ENCODE peak calls at places on chromosomes 12 and 14, in four cellular contexts. O is heart left ventricle, U is lower leg skin, T is cardiac fibroblast. H is an unnamed sample.

GRCh38 chr12:120766569-120766965 is 40.9 kb downstream of the ACADS start:
- DNase-seq in O (no peak), U (no peak), T (no peak), H (no peak)

GRCh38 chr14:58947816-58948440 is 240.5 kb upstream of the DAAM1 start:
- DNase-seq in O (no peak), U (no peak), T (peak; percentile 9), H (no peak)

GRCh38 chr14:34857689-34858449 is 17.3 kb downstream of the BAZ1A start:
- DNase-seq in O (no peak), U (no peak), T (no peak), H (no peak)

GRCh38 chr12:22287776-22288621 is 46.5 kb downstream of the ST8SIA1 start:
- DNase-seq in O (no peak), U (no peak), T (peak; percentile 57), H (no peak)

GRCh38 chr12:79454338-79454777 is 236.4 kb downstream of the PAWR start:
- DNase-seq in O (no peak), U (no peak), T (peak; percentile 36), H (no peak)

GRCh38 chr12:106179086-106179485 is 40.3 kb upstream of the NUAK1 start:
- DNase-seq in O (peak; percentile 49), U (no peak), T (no peak), H (no peak)

GRCh38 chr14:103693514-103693913 is 21.7 kb downstream of the XRCC3 start:
- DNase-seq in O (no peak), U (peak; percentile 88), T (no peak), H (peak; percentile 67)

GRCh38 chr14:50347521-50347920 is 35.4 kb downstream of the DMAC2L start:
- DNase-seq in O (no peak), U (no peak), T (peak; percentile 73), H (no peak)

GRCh38 chr14:69481815-69482568 is 2.5 kb upstream of the PLEKHD1 start:
- DNase-seq in O (no peak), U (no peak), T (no peak), H (no peak)

GRCh38 chr14:39666386-39666785 is 234.2 kb upstream of the FBXO33 start:
- DNase-seq in O (no peak), U (no peak), T (no peak), H (no peak)

GRCh38 chr14:50237448-50237847 is 6.1 kb upstream of the SOS2 start:
- DNase-seq in O (no peak), U (no peak), T (no peak), H (no peak)

GRCh38 chr14:22553445-22553844 is 35.6 kb downstream of the DAD1 start:
- DNase-seq in O (no peak), U (no peak), T (no peak), H (no peak)

GRCh38 chr12:105983622-105984325 is 155.0 kb downstream of the NUAK1 start:
- DNase-seq in O (no peak), U (no peak), T (peak; percentile 56), H (peak; percentile 19)

GRCh38 chr14:94018308-94018707 is 7.8 kb upstream of the OTUB2 start:
- DNase-seq in O (no peak), U (no peak), T (no peak), H (no peak)

GRCh38 chr14:20723458-20723857 is 22.2 kb upstream of the EDDM3A start:
- DNase-seq in O (peak; percentile 30), U (no peak), T (no peak), H (no peak)

GRCh38 chr12:12796928-12797788 is 11.7 kb downstream of the APOLD1 start:
- DNase-seq in O (no peak), U (peak; percentile 37), T (no peak), H (no peak)

GRCh38 chr12:19507823-19508222 is 68.5 kb downstream of the AEBP2 start:
- DNase-seq in O (no peak), U (no peak), T (peak; percentile 74), H (no peak)
- TF ChIP-seq CTCF in O (no peak), U (no peak), T (peak; percentile 30), H (no peak)

DNA sequence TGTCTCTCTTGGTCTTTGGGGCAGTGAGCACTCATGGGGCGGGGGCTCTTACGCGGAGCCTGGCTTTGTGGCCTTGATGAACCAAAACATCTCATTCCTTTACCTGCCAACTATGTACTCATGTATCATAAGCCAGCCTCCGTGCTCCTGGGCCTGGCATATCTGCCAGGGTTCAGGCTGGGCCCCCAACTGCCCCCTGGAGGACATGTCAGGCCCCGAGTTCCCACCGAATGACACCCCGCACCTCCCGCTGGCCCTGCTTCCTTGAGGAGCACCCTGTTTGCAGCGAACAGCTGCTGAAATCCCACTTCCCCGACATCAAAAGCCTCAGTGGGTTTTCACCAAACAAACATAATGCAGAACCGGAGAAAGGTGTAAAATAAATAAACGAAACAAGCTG is 139.3 kb downstream of the RBM19 start:
- DNase-seq in O (no peak), U (no peak), T (no peak), H (no peak)
- TF ChIP-seq CTCF in O (no peak), U (no peak), T (no peak), H (no peak)

DNA sequence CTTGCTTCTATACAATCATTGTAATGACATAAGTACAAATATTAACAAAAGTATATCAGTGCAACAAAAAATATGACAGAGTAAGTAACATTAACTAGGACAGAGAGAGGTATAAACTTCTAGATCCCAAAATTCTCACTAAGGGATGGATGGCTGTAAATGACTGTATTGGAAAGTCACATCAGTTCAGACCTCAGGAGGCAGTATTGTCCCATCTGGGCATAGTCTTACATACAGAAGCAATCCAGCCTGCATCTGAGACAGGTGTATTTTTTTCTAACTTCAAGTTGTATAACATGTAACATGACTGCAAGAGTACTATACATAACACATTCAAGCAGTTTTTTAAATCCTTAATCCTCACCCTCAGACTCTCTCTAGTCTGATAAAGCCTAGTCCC is 99.0 kb downstream of the GARIN6 start:
- DNase-seq in O (no peak), U (no peak), T (no peak), H (no peak)
- TF ChIP-seq CTCF in O (no peak), U (no peak), T (no peak), H (no peak)

GRCh38 chr14:100285913-100286400 is 20.3 kb downstream of the SLC25A29 start:
- DNase-seq in O (no peak), U (no peak), T (no peak), H (no peak)
- TF ChIP-seq CTCF in O (no peak), U (no peak), T (no peak), H (no peak)

GRCh38 chr12:69630191-69630590 is 19.5 kb upstream of the LRRC10 start:
- DNase-seq in O (no peak), U (no peak), T (no peak), H (no peak)
- TF ChIP-seq CTCF in O (no peak), U (no peak), T (peak; percentile 34), H (no peak)

GRCh38 chr14:65536781-65537423 is 124.4 kb downstream of the FUT8 start:
- DNase-seq in O (no peak), U (no peak), T (no peak), H (no peak)
- TF ChIP-seq CTCF in O (no peak), U (no peak), T (no peak), H (no peak)